ENCODE peak calls at places on chromosomes 11 and 22, in four cellular contexts. A, M, D and S are unnamed samples.

GRCh38 chr11:110124605-110125004 is 31.4 kb downstream of the ZC3H12C start:
- DNase-seq in D (no peak), A (no peak), M (no peak), S (no peak)

GRCh38 chr11:96384156-96384555 is 5.6 kb downstream of the CCDC82 start:
- DNase-seq in D (no peak), A (no peak), M (no peak), S (no peak)

GRCh38 chr11:9888938-9889337 is 225.1 kb downstream of the SWAP70 start:
- DNase-seq in D (no peak), A (no peak), M (no peak), S (no peak)

GRCh38 chr11:93513763-93514162 is 29.4 kb downstream of the SMCO4 start:
- DNase-seq in M (no peak), D (no peak), A (no peak), S (no peak)

GRCh38 chr11:68596231-68596630 is 88.1 kb upstream of the GAL start:
- DNase-seq in A (no peak), M (no peak), D (no peak), S (no peak)

GRCh38 chr11:40293655-40294342 is 1165.7 kb downstream of the LRRC4C start:
- DNase-seq in D (no peak), A (peak), M (peak), S (peak)

GRCh38 chr22:46993626-46994025 is 231.2 kb downstream of the TBC1D22A start:
- DNase-seq in A (no peak), D (no peak), M (no peak), S (no peak)

GRCh38 chr22:20956258-20957117 is 10.6 kb upstream of the AIFM3 start:
- DNase-seq in D (peak), A (peak), M (peak), S (peak)

GRCh38 chr11:111938687-111939160 is 1.6 kb downstream of the DIXDC1 start:
- DNase-seq in D (no peak), M (peak), A (peak), S (peak)

GRCh38 chr11:9880657-9881056 is 216.8 kb downstream of the SWAP70 start:
- DNase-seq in D (no peak), A (no peak), M (no peak), S (no peak)

GRCh38 chr22:37765498-37765897 is 42.2 kb upstream of the GCAT start:
- DNase-seq in M (no peak), A (no peak), D (no peak), S (no peak)

GRCh38 chr11:108796551-108796950 is 131.7 kb downstream of the DDX10 start:
- DNase-seq in A (no peak), M (no peak), D (no peak), S (no peak)

GRCh38 chr11:64803846-64804345 is 882 bp upstream of the MAP4K2 start:
- DNase-seq in A (no peak), D (no peak), M (no peak), S (no peak)

GRCh38 chr11:69051381-69052342 is 2.9 kb downstream of the TPCN2 start:
- DNase-seq in A (peak), M (no peak), D (no peak), S (no peak)

GRCh38 chr22:19507534-19507861 is 16.7 kb downstream of the CLDN5 start:
- DNase-seq in M (no peak), D (no peak), A (no peak), S (no peak)

GRCh38 chr11:1003159-1003558 is 33.4 kb downstream of the MUC6 start:
- DNase-seq in D (no peak), M (no peak), A (no peak), S (no peak)

DNA sequence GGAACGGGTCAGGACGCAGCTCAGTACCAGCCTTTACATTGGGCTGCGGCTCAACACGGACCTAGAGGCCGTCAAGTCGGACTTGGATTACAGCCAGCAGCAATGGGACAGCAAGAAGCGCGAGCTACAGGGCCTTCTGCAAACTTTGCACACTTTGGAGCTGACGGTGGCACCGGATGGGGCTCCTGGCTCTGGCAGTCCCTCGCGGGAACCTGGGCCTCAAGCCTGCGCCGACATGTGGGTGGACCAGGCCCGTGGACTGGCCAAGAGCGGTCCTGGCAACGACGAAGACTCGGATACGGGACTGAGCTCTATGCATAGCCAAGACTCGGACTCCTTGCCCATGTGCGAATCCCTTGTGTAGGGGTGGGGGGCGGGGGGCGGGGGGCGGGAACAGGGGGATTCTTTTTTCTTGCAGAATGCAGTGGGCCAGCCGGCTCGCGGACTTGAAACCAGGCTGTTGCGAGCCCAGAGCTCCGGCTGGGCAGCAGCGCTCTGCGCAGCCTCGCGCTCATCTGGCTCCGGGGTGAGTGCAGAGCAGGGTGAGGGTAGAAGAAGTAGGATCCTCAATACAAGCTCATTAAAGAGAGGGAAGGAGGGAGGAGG is 1.7 kb downstream of the RASSF10 start:
- DNase-seq in D (no peak), M (no peak), A (peak), S (peak)
- TF ChIP-seq EZH2 in D (no peak), M (no peak), A (no peak), S (no peak)

DNA sequence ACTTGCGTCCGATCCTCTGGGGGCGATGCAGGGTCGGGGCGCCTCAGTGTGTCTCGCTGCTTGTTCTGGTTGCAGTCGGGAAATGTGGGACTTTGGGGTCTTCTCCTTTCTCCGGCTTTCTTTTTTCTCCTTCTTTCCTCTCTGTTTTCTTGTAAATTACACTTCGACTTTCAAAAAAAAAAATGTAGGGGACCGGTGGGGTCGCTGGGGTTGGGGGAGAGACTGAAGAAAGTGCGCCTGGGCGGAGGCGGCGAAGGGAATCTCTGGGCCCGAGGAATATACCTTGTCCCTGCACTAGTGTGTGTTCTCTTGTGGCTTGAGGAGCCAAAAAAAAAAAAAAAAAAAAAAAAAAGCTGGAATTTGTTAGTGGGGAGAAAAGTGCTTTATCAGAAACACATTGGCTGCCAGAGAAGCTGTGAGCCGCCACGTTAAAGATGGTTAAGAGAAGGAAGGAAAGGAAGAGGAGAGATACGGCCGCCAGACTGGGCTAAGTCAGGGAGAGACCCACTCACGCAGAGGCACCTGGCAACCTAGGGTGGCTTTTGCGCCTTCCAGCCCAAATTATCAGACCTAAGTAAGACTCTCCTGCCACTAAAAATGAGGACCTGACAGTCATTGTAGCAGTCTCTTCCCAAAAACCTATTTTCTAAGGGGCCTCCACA is 8.4 kb upstream of the FLI1 start:
- DNase-seq in D (no peak), M (no peak), A (no peak), S (no peak)
- TF ChIP-seq EZH2 in D (no peak), M (no peak), A (peak), S (no peak)

DNA sequence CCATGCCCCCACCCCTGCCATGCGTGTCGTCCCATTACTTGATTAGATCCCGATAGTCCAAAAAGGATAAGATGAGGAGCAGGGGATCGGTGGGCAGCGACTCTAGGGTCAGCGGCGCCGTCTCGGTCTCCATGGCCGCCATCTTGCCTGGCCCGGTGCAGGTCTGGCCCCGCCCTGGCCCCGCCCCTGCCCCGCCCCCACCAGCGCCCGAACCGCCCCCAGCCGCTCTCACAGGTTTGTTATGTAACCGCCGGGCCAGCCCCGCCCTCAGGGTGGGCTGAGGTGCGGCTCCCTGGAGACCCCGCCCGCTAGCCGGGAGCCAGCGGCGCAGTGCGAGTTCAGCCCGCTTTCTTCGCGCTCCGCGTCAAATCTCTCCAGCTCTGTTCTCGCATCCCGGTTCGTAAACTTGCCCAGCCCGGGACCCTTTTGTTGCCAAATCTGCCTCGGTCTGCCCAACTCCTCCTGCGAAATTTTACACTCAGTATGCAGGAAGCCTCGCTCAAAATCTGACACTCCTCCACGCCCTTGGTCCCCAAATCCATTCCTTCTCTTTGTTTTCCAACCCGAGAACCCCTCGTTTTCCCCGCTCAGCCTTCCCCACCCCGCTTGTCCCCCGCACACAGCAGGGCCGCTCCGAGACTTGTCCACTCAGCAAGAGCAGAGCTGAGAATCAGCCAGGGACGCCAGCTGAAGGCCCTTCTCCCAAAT is at the start of gene FBXO3:
- DNase-seq in M (peak), D (peak), A (peak), S (peak)
- TF ChIP-seq EZH2 in M (no peak), D (no peak), A (no peak), S (no peak)

DNA sequence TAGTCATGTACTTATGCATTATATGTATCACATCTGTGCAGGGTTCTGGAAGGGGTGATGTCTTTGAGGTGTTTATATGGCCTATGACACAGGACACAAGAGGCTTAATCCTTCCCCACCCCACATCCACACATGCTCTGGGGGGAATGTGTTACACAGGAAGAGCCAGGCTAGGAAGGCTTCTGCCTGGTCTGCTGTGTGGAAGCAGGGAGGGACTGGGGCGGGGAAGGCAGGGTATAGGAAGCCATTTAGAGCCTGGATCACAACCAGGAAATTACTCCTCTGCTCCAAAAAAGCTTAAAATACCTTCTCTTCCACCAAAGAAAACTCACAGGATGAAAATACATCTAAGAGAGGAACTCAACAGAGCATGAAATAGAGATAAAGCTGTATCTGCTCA is 316.2 kb downstream of the TMEM135 start:
- DNase-seq in D (no peak), M (no peak), A (no peak), S (no peak)
- TF ChIP-seq EZH2 in D (no peak), M (no peak), A (no peak), S (no peak)

GRCh38 chr11:127219704-127220103 is 219.1 kb upstream of the KIRREL3 start:
- DNase-seq in A (no peak), D (no peak), M (no peak), S (no peak)
- TF ChIP-seq EZH2 in A (no peak), D (no peak), M (no peak), S (no peak)